ENCODE peak calls at places on chromosomes 11 and 22, in ten cellular contexts. K is A549, Q is fibroblast of villous mesenchyme, R is PC-3, W is sigmoid colon, E is OCI-LY7, O is cardiac muscle cell, N is choroid plexus epithelial cell, I is progenitor cell of endocrine pancreas, G is fibroblast of lung. Y is an unnamed sample.

GRCh38 chr11:45079943-45080719 is 66.3 kb upstream of the PRDM11 start:
- DNase-seq in K (no peak), Q (no peak), R (no peak), W (no peak), E (peak), O (no peak), N (no peak), I (no peak), G (no peak), Y (no peak)

GRCh38 chr22:39129081-39129480 is 23.4 kb downstream of the CBX7 start:
- DNase-seq in K (no peak), Q (no peak), R (no peak), W (no peak), E (no peak), O (no peak), N (no peak), I (no peak), G (no peak), Y (no peak)

GRCh38 chr11:35363246-35364100 is 55.9 kb downstream of the SLC1A2 start:
- DNase-seq in K (no peak), Q (no peak), R (no peak), W (peak), E (no peak), O (no peak), N (no peak), I (no peak), G (no peak), Y (no peak)

GRCh38 chr22:39316440-39317083 is 2.9 kb downstream of the RPL3 start:
- DNase-seq in K (no peak), Q (peak), R (peak), W (peak), E (peak), O (peak), N (peak), I (peak), G (peak), Y (no peak)

GRCh38 chr11:13119361-13119760 is 110.2 kb downstream of the RASSF10 start:
- DNase-seq in K (no peak), Q (no peak), R (peak), W (no peak), E (no peak), O (no peak), N (no peak), I (no peak), G (no peak), Y (no peak)

GRCh38 chr22:38038426-38038825 is 18.8 kb upstream of the PICK1 start:
- DNase-seq in K (no peak), Q (no peak), R (no peak), W (peak), E (no peak), O (no peak), N (no peak), I (no peak), G (no peak), Y (no peak)

GRCh38 chr11:74319139-74319538 is 7.7 kb upstream of the P4HA3 start:
- DNase-seq in K (no peak), Q (peak), R (peak), W (no peak), E (no peak), O (peak), N (peak), I (no peak), G (peak), Y (no peak)

GRCh38 chr11:117986981-117987495 is 844 bp downstream of the IL10RA start:
- DNase-seq in K (no peak), Q (no peak), R (peak), W (no peak), E (peak), O (no peak), N (no peak), I (no peak), G (no peak), Y (no peak)

GRCh38 chr11:104339383-104339831 is 175.5 kb upstream of the PDGFD start:
- DNase-seq in K (no peak), Q (no peak), R (no peak), W (no peak), E (no peak), O (no peak), N (no peak), I (no peak), G (no peak), Y (no peak)

GRCh38 chr11:72613977-72614376 is 60.2 kb downstream of the PDE2A start:
- DNase-seq in K (no peak), Q (no peak), R (no peak), W (no peak), E (peak), O (no peak), N (no peak), I (no peak), G (no peak), Y (no peak)

GRCh38 chr22:30680998-30681770 is 13.5 kb upstream of the OSBP2 start:
- DNase-seq in K (no peak), Q (peak), R (no peak), W (peak), E (no peak), O (peak), N (no peak), I (no peak), G (no peak), Y (no peak)

GRCh38 chr11:46669606-46670243 is 30.7 kb downstream of the ARHGAP1 start:
- DNase-seq in K (peak), Q (peak), R (peak), W (peak), E (peak), O (no peak), N (peak), I (no peak), G (no peak), Y (no peak)

GRCh38 chr22:36238348-36239149 is 778 bp downstream of the APOL2 start:
- DNase-seq in K (no peak), Q (no peak), R (no peak), W (no peak), E (peak), O (peak), N (peak), I (no peak), G (no peak), Y (no peak)

GRCh38 chr11:117950999-117951961 is 22.1 kb upstream of the TMPRSS13 start:
- DNase-seq in K (no peak), Q (no peak), R (no peak), W (no peak), E (peak), O (no peak), N (no peak), I (no peak), G (no peak), Y (no peak)

GRCh38 chr11:118618115-118618990 is 10.9 kb downstream of the PHLDB1 start:
- DNase-seq in K (no peak), Q (peak), R (peak), W (peak), E (no peak), O (peak), N (peak), I (no peak), G (peak), Y (peak)

GRCh38 chr22:20024225-20025087 is 3.5 kb downstream of the TANGO2 start:
- DNase-seq in K (no peak), Q (no peak), R (no peak), W (peak), E (no peak), O (no peak), N (no peak), I (no peak), G (no peak), Y (peak)

GRCh38 chr22:43852605-43853327 is 9.5 kb downstream of the SULT4A1 start:
- DNase-seq in K (no peak), Q (no peak), R (no peak), W (peak), E (no peak), O (no peak), N (no peak), I (no peak), G (no peak), Y (peak)

GRCh38 chr11:69370984-69371709 is 77.2 kb downstream of the MYEOV start:
- DNase-seq in K (no peak), Q (no peak), R (no peak), W (peak), E (no peak), O (no peak), N (no peak), I (peak), G (no peak), Y (peak)

GRCh38 chr22:33837806-33838205 is 82.5 kb downstream of the LARGE1 start:
- DNase-seq in K (no peak), Q (no peak), R (no peak), W (no peak), E (no peak), O (no peak), N (no peak), I (no peak), G (peak), Y (no peak)

GRCh38 chr11:74094393-74094792 is 76.4 kb downstream of the C2CD3 start:
- DNase-seq in K (no peak), Q (no peak), R (peak), W (no peak), E (no peak), O (no peak), N (no peak), I (no peak), G (no peak), Y (no peak)

GRCh38 chr22:24772493-24773220 is 1.9 kb downstream of the PIWIL3 start:
- DNase-seq in K (peak), Q (peak), R (peak), W (no peak), E (no peak), O (peak), N (peak), I (peak), G (peak), Y (no peak)

GRCh38 chr11:66976048-66976467 is 954 bp downstream of the C11orf86 start:
- DNase-seq in K (no peak), Q (peak), R (peak), W (no peak), E (peak), O (peak), N (peak), I (peak), G (no peak), Y (no peak)

GRCh38 chr11:94581926-94582325 is 14.8 kb downstream of the PIWIL4 start:
- DNase-seq in K (no peak), Q (no peak), R (no peak), W (no peak), E (no peak), O (no peak), N (no peak), I (no peak), G (no peak), Y (no peak)

GRCh38 chr11:9266926-9267325 is 1.8 kb upstream of the DENND5A start:
- DNase-seq in K (no peak), Q (no peak), R (no peak), W (no peak), E (no peak), O (no peak), N (no peak), I (no peak), G (no peak), Y (peak)

GRCh38 chr11:17353228-17354021 is 1.8 kb downstream of the NCR3LG1 start:
- DNase-seq in K (peak), Q (peak), R (peak), W (peak), E (peak), O (peak), N (peak), I (peak), G (peak), Y (peak)

GRCh38 chr22:43006753-43007152 is 8.2 kb downstream of the PACSIN2 start:
- DNase-seq in K (no peak), Q (no peak), R (no peak), W (no peak), E (no peak), O (no peak), N (no peak), I (no peak), G (peak), Y (no peak)

GRCh38 chr11:69775163-69775755 is at the start of gene FGF4:
- DNase-seq in K (no peak), Q (no peak), R (no peak), W (no peak), E (no peak), O (no peak), N (no peak), I (peak), G (no peak), Y (no peak)

GRCh38 chr11:95831198-95831883 is 41.0 kb downstream of the CEP57 start:
- DNase-seq in K (no peak), Q (peak), R (peak), W (no peak), E (no peak), O (peak), N (peak), I (no peak), G (peak), Y (no peak)

DNA sequence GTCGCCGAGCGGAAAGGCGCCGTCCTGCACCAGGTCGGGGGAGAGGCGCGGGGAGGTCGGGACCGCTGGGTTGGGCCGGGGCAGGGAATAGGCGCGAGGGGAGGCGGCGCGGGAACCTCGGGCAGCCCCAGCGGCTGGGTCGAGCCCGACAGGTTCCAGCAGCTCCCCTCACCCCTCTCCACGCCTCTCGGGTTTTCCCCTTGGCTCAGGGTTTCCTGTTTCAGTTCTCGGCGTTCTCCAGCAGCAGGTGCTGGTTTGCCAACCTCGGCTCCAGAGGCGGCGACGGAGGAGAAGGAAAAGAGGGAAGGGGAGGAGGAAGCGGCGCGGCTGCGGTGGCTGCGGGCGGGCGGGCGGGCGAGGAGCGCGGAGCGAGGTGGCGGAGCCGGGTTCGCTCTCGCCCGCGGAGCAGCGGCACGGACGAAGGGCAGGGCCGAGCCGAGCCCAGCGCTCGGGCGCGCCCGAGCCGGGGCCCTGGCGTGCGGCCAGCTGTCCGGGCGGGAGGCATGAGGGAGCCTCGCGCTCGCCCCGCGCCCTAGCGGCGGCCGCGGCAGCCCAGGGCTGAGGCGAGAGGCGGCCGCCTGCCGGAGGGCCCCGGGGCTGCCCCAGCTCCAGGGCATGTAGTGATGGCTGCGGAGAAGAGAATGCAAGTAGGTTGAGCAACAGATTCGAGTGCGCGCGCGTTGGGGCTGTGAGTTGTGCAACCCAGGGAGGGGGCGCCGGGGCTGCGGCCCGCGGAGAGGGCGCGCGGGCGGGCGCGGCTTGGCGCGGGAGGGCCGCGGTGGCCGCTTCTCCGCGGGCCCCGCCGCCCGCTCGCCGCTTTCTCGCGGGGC is at the start of gene ZC3H12C:
- DNase-seq in K (peak), Q (peak), R (peak), W (peak), E (no peak), O (peak), N (peak), I (peak), G (peak), Y (peak)
- TF ChIP-seq CTCF in K (peak), Q (peak), R (no peak), W (no peak), E (no peak), O (peak), N (peak), I (peak), G (peak), Y (peak)

GRCh38 chr11:980438-981365 is 55.0 kb downstream of the AP2A2 start:
- DNase-seq in K (no peak), Q (no peak), R (no peak), W (no peak), E (no peak), O (no peak), N (peak), I (no peak), G (peak), Y (no peak)

GRCh38 chr11:976431-977160 is 50.9 kb downstream of the AP2A2 start:
- DNase-seq in K (no peak), Q (no peak), R (no peak), W (no peak), E (no peak), O (peak), N (no peak), I (no peak), G (peak), Y (no peak)

GRCh38 chr11:978781-979180 is 53.1 kb downstream of the AP2A2 start:
- DNase-seq in K (no peak), Q (no peak), R (no peak), W (no peak), E (no peak), O (no peak), N (no peak), I (no peak), G (no peak), Y (no peak)

GRCh38 chr11:975824-976223 is 50.2 kb downstream of the AP2A2 start:
- DNase-seq in K (peak), Q (peak), R (no peak), W (no peak), E (peak), O (peak), N (peak), I (no peak), G (peak), Y (no peak)

DNA sequence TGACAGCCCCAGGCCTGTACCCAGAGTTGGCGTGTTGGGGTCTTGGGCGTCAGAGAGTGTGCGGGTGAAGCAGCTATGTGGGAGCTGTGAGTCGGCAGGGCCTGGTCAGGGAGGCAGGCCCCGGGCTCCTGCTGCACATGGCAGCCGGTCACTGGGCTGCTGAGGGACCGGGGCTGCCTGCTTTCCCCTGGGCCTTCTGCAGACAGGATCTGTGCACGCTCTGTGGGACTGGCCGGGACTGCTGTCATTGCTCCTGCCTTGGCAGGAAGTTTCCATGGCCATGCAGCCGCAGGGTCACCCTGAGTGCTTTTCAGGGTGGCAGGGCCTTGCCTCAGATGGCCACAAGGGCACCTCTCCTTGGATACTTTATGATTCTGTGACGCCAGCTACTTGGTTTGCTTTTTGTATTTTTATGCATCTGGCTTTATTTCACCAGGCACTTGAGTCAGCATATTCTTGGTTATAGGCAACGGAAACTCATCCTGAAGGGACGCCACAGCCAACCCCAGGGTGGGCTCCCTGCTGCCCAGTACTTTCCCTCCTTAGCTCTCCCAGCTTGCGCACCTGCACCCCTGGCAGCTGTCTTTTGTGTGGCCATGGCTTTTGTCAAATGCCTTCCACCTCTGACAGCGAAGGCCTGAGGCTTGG is 52.5 kb downstream of the AP2A2 start:
- DNase-seq in K (no peak), Q (no peak), R (no peak), W (no peak), E (no peak), O (no peak), N (no peak), I (no peak), G (no peak), Y (no peak)
- TF ChIP-seq CTCF in K (no peak), Q (no peak), R (no peak), W (no peak), E (no peak), O (no peak), N (no peak), I (no peak), G (no peak), Y (no peak)

GRCh38 chr22:21867528-21868266 is at the start of gene MAPK1:
- DNase-seq in K (peak), Q (peak), R (peak), W (peak), E (peak), O (peak), N (peak), I (peak), G (peak), Y (peak)
- TF ChIP-seq CTCF in K (no peak), Q (peak), R (peak), W (no peak), E (peak), O (no peak), N (peak), I (peak), G (peak), Y (peak)

GRCh38 chr11:64514596-64514995 is 76.4 kb upstream of the SLC22A12 start:
- DNase-seq in K (no peak), Q (no peak), R (no peak), W (no peak), E (no peak), O (no peak), N (no peak), I (no peak), G (no peak), Y (no peak)

GRCh38 chr11:64519541-64519940 is 71.5 kb upstream of the SLC22A12 start:
- DNase-seq in K (no peak), Q (no peak), R (no peak), W (no peak), E (no peak), O (no peak), N (no peak), I (no peak), G (no peak), Y (no peak)

GRCh38 chr11:64518928-64519327 is 72.1 kb upstream of the SLC22A12 start:
- DNase-seq in K (no peak), Q (no peak), R (no peak), W (no peak), E (no peak), O (no peak), N (no peak), I (no peak), G (no peak), Y (no peak)

GRCh38 chr11:64520013-64520412 is 71.0 kb upstream of the SLC22A12 start:
- DNase-seq in K (no peak), Q (no peak), R (no peak), W (no peak), E (no peak), O (no peak), N (no peak), I (no peak), G (no peak), Y (no peak)

GRCh38 chr11:64516226-64516625 is 74.8 kb upstream of the SLC22A12 start:
- DNase-seq in K (no peak), Q (no peak), R (no peak), W (no peak), E (peak), O (no peak), N (no peak), I (no peak), G (no peak), Y (no peak)
- TF ChIP-seq CTCF in K (no peak), Q (peak), R (peak), W (no peak), E (peak), O (no peak), N (peak), I (no peak), G (no peak), Y (peak)

GRCh38 chr22:48663297-48663696 is 1164.4 kb downstream of the BRD1 start:
- DNase-seq in K (no peak), Q (no peak), R (peak), W (no peak), E (peak), O (no peak), N (no peak), I (no peak), G (no peak), Y (no peak)
- TF ChIP-seq CTCF in K (no peak), Q (peak), R (peak), W (no peak), E (peak), O (peak), N (peak), I (peak), G (peak), Y (peak)

DNA sequence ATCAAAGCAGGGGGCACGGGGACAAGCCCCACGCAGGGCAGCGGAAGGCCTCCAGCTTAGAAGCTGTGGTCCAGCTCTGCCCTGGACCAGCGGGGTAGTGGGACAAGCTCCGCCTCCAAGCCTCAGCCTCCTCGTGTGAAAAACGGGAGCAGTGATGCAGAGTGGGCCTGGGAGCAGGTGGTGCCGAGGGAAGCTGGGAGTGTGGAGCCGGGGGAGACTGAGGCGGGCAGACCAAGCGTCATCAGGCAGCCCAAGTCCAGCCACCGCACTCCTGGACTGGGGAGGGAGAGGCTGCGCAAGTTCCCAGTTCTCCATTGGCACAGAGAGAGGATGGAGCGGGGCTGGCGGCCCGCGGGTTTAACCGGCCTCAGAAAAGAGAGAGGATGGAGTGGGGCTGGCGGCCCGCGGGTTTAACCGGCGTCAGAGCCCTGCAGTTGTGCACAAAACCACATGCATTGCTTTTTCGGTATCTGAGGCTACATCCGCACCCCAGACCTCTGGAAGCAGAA is 68.1 kb upstream of the PHF21B start:
- DNase-seq in K (no peak), Q (no peak), R (no peak), W (no peak), E (no peak), O (no peak), N (no peak), I (no peak), G (no peak), Y (no peak)
- TF ChIP-seq CTCF in K (no peak), Q (no peak), R (no peak), W (no peak), E (no peak), O (no peak), N (no peak), I (no peak), G (no peak), Y (no peak)

GRCh38 chr22:32814289-32814865 is 12.9 kb downstream of the TIMP3 start:
- DNase-seq in K (no peak), Q (no peak), R (no peak), W (no peak), E (no peak), O (no peak), N (peak), I (no peak), G (no peak), Y (no peak)
- TF ChIP-seq CTCF in K (no peak), Q (no peak), R (no peak), W (no peak), E (no peak), O (no peak), N (no peak), I (no peak), G (no peak), Y (no peak)

Y was measured in chondrocyte.